ENCODE peak calls at places on chromosomes 5 and 9, in four cellular contexts. H, S, V and W are unnamed samples.

GRCh38 chr9:20623021-20623747 is 885 bp upstream of the MLLT3 start:
- DNase-seq in H (peak; percentile 46), S (no peak), V (peak; percentile 51), W (peak; percentile 26)

GRCh38 chr5:60487885-60488425 is 212.0 kb downstream of the DEPDC1B start:
- DNase-seq in H (peak; percentile 74), S (no peak), V (no peak), W (no peak)

GRCh38 chr5:122111513-122111912 is 17.8 kb upstream of the ZNF474 start:
- DNase-seq in H (no peak), S (no peak), V (no peak), W (no peak)

GRCh38 chr5:170534941-170535340 is 31.1 kb downstream of the KCNIP1 start:
- DNase-seq in H (no peak), S (no peak), V (no peak), W (no peak)

GRCh38 chr5:60598424-60598823 is 101.5 kb downstream of the DEPDC1B start:
- DNase-seq in H (no peak), S (no peak), V (no peak), W (no peak)

GRCh38 chr9:102922526-102922925 is 72.6 kb upstream of the CYLC2 start:
- DNase-seq in H (no peak), S (no peak), V (no peak), W (no peak)

GRCh38 chr5:129377504-129377903 is 82.6 kb upstream of the ADAMTS19 start:
- DNase-seq in H (no peak), S (no peak), V (no peak), W (no peak)

GRCh38 chr9:10050016-10050415 is 562.8 kb downstream of the PTPRD start:
- DNase-seq in H (no peak), S (no peak), V (no peak), W (no peak)

GRCh38 chr5:132134384-132134783 is 60.8 kb downstream of the CSF2 start:
- DNase-seq in H (no peak), S (no peak), V (no peak), W (no peak)

GRCh38 chr5:93723005-93723404 is 18.4 kb downstream of the POU5F2 start:
- DNase-seq in H (no peak), S (no peak), V (no peak), W (no peak)

GRCh38 chr5:154084255-154084654 is 45.5 kb downstream of the MFAP3 start:
- DNase-seq in H (no peak), S (no peak), V (no peak), W (no peak)

GRCh38 chr9:120490888-120491595 is 88.9 kb downstream of the CDK5RAP2 start:
- DNase-seq in H (no peak), S (peak; percentile 58), V (no peak), W (no peak)

GRCh38 chr5:124732349-124732875 is 14.0 kb downstream of the ZNF608 start:
- DNase-seq in H (no peak), S (no peak), V (no peak), W (no peak)

GRCh38 chr9:112866662-112867274 is 23.9 kb downstream of the SLC46A2 start:
- DNase-seq in H (no peak), S (no peak), V (no peak), W (no peak)

GRCh38 chr9:109912726-109913460 is 132.9 kb downstream of the PALM2AKAP2 start:
- DNase-seq in H (peak; percentile 44), S (no peak), V (no peak), W (no peak)

GRCh38 chr5:137320056-137321045 is 178.8 kb downstream of the SPOCK1 start:
- DNase-seq in H (peak; percentile 29), S (no peak), V (peak; percentile 31), W (no peak)

GRCh38 chr9:123514766-123515165 is 158.8 kb downstream of the CRB2 start:
- DNase-seq in H (no peak), S (no peak), V (no peak), W (no peak)

GRCh38 chr5:128674837-128675446 is 136.9 kb upstream of the FBN2 start:
- DNase-seq in H (peak; percentile 35), S (peak; percentile 44), V (peak; percentile 61), W (no peak)

GRCh38 chr5:152412129-152412528 is 7.0 kb upstream of the NMUR2 start:
- DNase-seq in H (no peak), S (no peak), V (no peak), W (no peak)

GRCh38 chr9:89309608-89310485 is 1.1 kb upstream of the CKS2 start:
- DNase-seq in H (no peak), S (no peak), V (no peak), W (no peak)

GRCh38 chr9:18608371-18608770 is 134.4 kb downstream of the ADAMTSL1 start:
- DNase-seq in H (no peak), S (no peak), V (no peak), W (no peak)

GRCh38 chr9:81522721-81523551 is 166.4 kb downstream of the TLE1 start:
- DNase-seq in H (no peak), S (peak; percentile 2), V (no peak), W (no peak)

GRCh38 chr5:131296213-131296672 is 32.4 kb downstream of the CDC42SE2 start:
- DNase-seq in H (no peak), S (no peak), V (no peak), W (no peak)

GRCh38 chr5:6197427-6197826 is 180.9 kb downstream of the MED10 start:
- DNase-seq in H (no peak), S (peak; percentile 14), V (no peak), W (no peak)

DNA sequence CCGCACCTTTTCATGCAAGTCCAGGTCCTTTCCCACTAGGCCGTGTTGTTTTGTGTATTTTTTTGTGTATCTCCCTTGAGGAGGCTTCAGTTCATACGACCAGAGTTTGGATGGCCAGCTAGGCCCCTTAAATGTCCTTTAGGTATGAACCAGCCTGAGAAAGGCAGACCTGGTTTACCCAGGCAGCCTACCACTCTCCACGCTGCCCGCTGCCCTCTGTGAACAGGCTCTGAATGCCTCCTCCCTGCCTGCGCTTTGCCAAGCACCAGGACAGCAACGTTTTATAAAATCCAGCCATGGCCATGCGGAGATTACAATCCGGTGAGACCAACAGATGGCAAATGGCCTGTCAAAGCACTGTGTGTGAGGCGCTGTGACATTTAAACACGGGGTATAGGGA is 626 bp upstream of the CLTB start:
- DNase-seq in H (no peak), S (no peak), V (no peak), W (no peak)
- H3K4me3 ChIP-seq in H (peak overlapping the region; percentile 96), S (peak overlapping the region; percentile 16), V (no peak overlapping the region), W (peak overlapping the region; percentile 97)

GRCh38 chr5:180067986-180068385 is 3.6 kb downstream of the RNF130 start:
- DNase-seq in H (no peak), S (no peak), V (no peak), W (no peak)
- H3K4me3 ChIP-seq in H (no peak overlapping the region), S (no peak overlapping the region), V (no peak overlapping the region), W (no peak overlapping the region)

GRCh38 chr5:15615859-15616258 is 115.9 kb downstream of the FBXL7 start:
- DNase-seq in H (no peak), S (no peak), V (no peak), W (no peak)

GRCh38 chr5:15621094-15621493 is 121.1 kb downstream of the FBXL7 start:
- DNase-seq in H (no peak), S (no peak), V (no peak), W (no peak)

GRCh38 chr5:15623794-15624193 is 123.8 kb downstream of the FBXL7 start:
- DNase-seq in H (no peak), S (no peak), V (no peak), W (no peak)

GRCh38 chr5:15618938-15619337 is 119.0 kb downstream of the FBXL7 start:
- DNase-seq in H (no peak), S (no peak), V (no peak), W (no peak)

DNA sequence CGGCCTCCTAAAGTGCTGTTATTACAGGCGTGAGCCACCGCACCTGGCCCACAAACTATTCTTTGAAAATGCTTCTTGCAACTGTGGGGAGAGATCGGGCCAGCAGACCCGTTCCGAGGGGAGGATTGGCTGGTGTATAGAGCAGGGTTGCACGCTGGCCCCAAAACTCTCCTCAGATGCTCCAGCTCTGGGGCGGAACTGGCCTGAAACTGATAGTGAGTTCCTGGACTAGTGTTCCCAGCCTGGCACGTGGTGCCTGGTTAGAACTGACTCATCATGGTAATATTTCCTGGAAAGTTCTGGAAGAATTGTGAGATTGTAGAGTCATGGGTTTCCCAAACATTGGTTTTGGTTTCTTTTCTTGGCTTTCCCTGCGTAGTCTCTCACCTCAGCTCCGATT is 120.5 kb downstream of the FBXL7 start:
- DNase-seq in H (no peak), S (no peak), V (no peak), W (no peak)
- H3K4me3 ChIP-seq in H (no peak overlapping the region), S (no peak overlapping the region), V (no peak overlapping the region), W (no peak overlapping the region)

GRCh38 chr9:133539434-133539833 is 4.9 kb downstream of the ADAMTSL2 start:
- DNase-seq in H (peak; percentile 37), S (no peak), V (peak; percentile 79), W (peak; percentile 78)
- H3K4me3 ChIP-seq in H (peak overlapping the region; percentile 22), S (no peak overlapping the region), V (no peak overlapping the region), W (peak overlapping the region; percentile 57)

DNA sequence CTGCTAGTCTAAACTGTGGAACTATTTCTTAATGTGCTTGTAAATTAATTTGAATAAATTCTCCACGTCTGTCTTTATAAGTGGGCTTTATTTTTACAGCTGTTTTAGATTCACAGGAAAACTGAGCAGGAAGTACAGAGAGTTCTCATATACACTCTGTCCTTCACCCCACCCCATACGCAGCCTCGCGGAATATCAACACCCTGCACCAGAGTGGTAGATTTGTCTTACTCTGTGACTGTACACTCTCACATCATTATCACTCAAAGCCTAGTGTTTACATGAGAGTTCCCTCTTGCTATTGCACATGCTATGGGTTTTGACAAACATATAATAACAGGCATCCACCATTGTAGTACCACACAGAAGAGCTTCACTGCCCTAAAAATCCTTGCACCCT is 179.7 kb upstream of the DAB2 start:
- DNase-seq in H (no peak), S (no peak), V (no peak), W (no peak)
- H3K4me3 ChIP-seq in H (no peak overlapping the region), S (no peak overlapping the region), V (no peak overlapping the region), W (no peak overlapping the region)

GRCh38 chr5:180848878-180849277 is 12.2 kb downstream of the ZFP62 start:
- DNase-seq in H (no peak), S (no peak), V (no peak), W (no peak)
- H3K4me3 ChIP-seq in H (no peak overlapping the region), S (no peak overlapping the region), V (no peak overlapping the region), W (no peak overlapping the region)

GRCh38 chr9:78543353-78543752 is 246.4 kb downstream of the PSAT1 start:
- DNase-seq in H (no peak), S (no peak), V (no peak), W (no peak)
- H3K4me3 ChIP-seq in H (no peak overlapping the region), S (no peak overlapping the region), V (no peak overlapping the region), W (no peak overlapping the region)

GRCh38 chr5:176425791-176426190 is 9.5 kb upstream of the CLTB start:
- DNase-seq in H (no peak), S (no peak), V (no peak), W (no peak)
- H3K4me3 ChIP-seq in H (no peak overlapping the region), S (no peak overlapping the region), V (no peak overlapping the region), W (no peak overlapping the region)